ENCODE peak calls at places on chromosomes 3 and 15, in seven cellular contexts. S, R, D, C, A, P and L are unnamed samples.

GRCh38 chr3:123064506-123064905 is 2.3 kb upstream of the PDIA5 start:
- DNase-seq in R (peak; percentile 26), S (no peak), D (no peak), C (no peak), A (no peak), P (no peak), L (no peak)

GRCh38 chr15:23416349-23417276 is 30.4 kb downstream of the GOLGA6L2 start:
- DNase-seq in D (peak; percentile 54), A (no peak), P (peak; percentile 53), S (no peak), C (no peak), R (peak; percentile 83), L (no peak)

GRCh38 chr3:59006791-59007517 is 42.9 kb downstream of the CFAP20DC start:
- DNase-seq in R (no peak), S (peak; percentile 37), D (no peak), C (no peak), A (no peak), P (no peak), L (no peak)

GRCh38 chr3:98012974-98013373 is 22.1 kb downstream of the GABRR3 start:
- DNase-seq in D (no peak), R (no peak), A (no peak), P (no peak), S (no peak), C (no peak), L (no peak)

GRCh38 chr3:133038731-133039398 is 674 bp downstream of the TMEM108 start:
- DNase-seq in C (peak; percentile 21), D (peak; percentile 57), S (peak; percentile 16), R (peak; percentile 85), A (no peak), P (peak; percentile 62), L (peak; percentile 37)

GRCh38 chr15:101089579-101090459 is 162.0 kb downstream of the CHSY1 start:
- DNase-seq in P (no peak), R (no peak), S (no peak), C (no peak), D (no peak), A (no peak), L (peak; percentile 30)

GRCh38 chr3:32226875-32227500 is 11.5 kb upstream of the CMTM8 start:
- DNase-seq in S (no peak), P (no peak), A (no peak), R (no peak), C (no peak), D (no peak), L (no peak)

GRCh38 chr3:68988740-68989139 is 24.7 kb downstream of the EOGT start:
- DNase-seq in D (no peak), P (no peak), C (no peak), A (no peak), R (no peak), S (no peak), L (no peak)

GRCh38 chr15:84852212-84852611 is 32.2 kb upstream of the SLC28A1 start:
- DNase-seq in S (no peak), P (no peak), R (no peak), D (no peak), C (no peak), A (no peak), L (no peak)

GRCh38 chr15:73287019-73287418 is 81.7 kb downstream of the HCN4 start:
- DNase-seq in D (no peak), R (no peak), C (no peak), S (no peak), P (no peak), A (no peak), L (no peak)

GRCh38 chr3:110027446-110027845 is 690.1 kb upstream of the DPPA4 start:
- DNase-seq in D (no peak), A (no peak), C (no peak), R (no peak), S (no peak), P (peak; percentile 0), L (no peak)

GRCh38 chr15:52728899-52729298 is 49.7 kb upstream of the ATOSA start:
- DNase-seq in P (peak; percentile 5), D (no peak), A (no peak), S (no peak), C (no peak), R (no peak), L (no peak)

GRCh38 chr15:75049392-75049791 is 26.0 kb downstream of the PPCDC start:
- DNase-seq in P (peak; percentile 71), A (no peak), S (peak; percentile 86), D (peak; percentile 92), R (no peak), C (peak; percentile 68), L (peak; percentile 69)

GRCh38 chr3:33787328-33788009 is 11.0 kb upstream of the PDCD6IP start:
- DNase-seq in A (peak; percentile 66), D (peak; percentile 73), R (peak; percentile 89), C (peak; percentile 31), P (peak; percentile 64), S (peak; percentile 26), L (peak; percentile 41)

GRCh38 chr3:8020047-8020446 is 481.6 kb upstream of the LMCD1 start:
- DNase-seq in P (no peak), R (no peak), S (no peak), D (no peak), A (no peak), C (no peak), L (no peak)

GRCh38 chr15:25543156-25543555 is 104.3 kb upstream of the UBE3A start:
- DNase-seq in D (peak; percentile 90), C (no peak), A (no peak), S (no peak), R (no peak), P (peak; percentile 46), L (peak; percentile 46)

GRCh38 chr3:116253511-116253910 is 191.8 kb downstream of the LSAMP start:
- DNase-seq in R (no peak), P (no peak), S (no peak), A (no peak), C (no peak), D (no peak), L (no peak)

GRCh38 chr3:53571264-53571663 is 76.9 kb downstream of the CACNA1D start:
- DNase-seq in P (no peak), R (peak; percentile 0), S (no peak), A (no peak), D (no peak), C (no peak), L (peak; percentile 69)

DNA sequence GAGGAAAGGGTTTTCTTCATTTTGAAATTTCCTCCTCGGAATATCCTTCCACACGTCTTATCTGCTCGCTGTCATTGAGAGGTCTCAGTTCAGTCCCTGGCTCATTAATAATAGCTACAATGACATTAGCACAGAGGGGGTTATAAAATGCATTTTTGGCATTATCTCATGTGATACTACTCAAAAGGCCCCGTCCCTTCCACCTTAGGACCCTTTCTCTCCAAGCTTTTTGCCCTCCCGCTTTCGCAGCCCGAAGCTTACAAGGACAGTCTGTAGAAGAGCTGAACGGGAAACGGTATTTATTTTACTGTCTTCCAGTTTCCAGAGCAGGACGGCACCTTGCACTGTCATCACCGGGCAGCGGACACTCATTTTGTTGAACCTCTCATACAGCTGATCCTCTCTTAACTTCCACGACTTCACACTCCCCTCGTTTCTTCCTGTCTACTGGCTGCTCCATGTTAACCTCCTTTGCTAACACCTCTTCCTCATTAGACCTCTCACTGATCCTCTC is 5.6 kb upstream of the PLEKHO2 start:
- DNase-seq in C (no peak), R (no peak), A (no peak), D (peak; percentile 71), S (no peak), P (no peak), L (peak; percentile 21)
- TF ChIP-seq CTCF in C (no peak), R (peak; percentile 27), A (no peak), D (no peak), S (peak; percentile 11), P (no peak), L (peak; percentile 10)

GRCh38 chr3:12659316-12660015 is 4.5 kb downstream of the RAF1 start:
- DNase-seq in P (no peak), R (no peak), S (no peak), A (no peak), D (no peak), C (no peak), L (no peak)
- H3K4me1 ChIP-seq in P (peaks cover 3% of the 10 kb centered on the region), R (no peaks in the 10 kb centered on the region), S (peaks cover 95% of the 10 kb centered on the region), A (peaks cover 40% of the 10 kb centered on the region), D (no peaks in the 10 kb centered on the region), C (peaks cover 57% of the 10 kb centered on the region), L (peaks cover 29% of the 10 kb centered on the region)

GRCh38 chr15:35963316-35963715 is 417.4 kb upstream of the DPH6 start:
- DNase-seq in C (no peak), S (no peak), P (no peak), R (no peak), D (no peak), A (no peak), L (no peak)

DNA sequence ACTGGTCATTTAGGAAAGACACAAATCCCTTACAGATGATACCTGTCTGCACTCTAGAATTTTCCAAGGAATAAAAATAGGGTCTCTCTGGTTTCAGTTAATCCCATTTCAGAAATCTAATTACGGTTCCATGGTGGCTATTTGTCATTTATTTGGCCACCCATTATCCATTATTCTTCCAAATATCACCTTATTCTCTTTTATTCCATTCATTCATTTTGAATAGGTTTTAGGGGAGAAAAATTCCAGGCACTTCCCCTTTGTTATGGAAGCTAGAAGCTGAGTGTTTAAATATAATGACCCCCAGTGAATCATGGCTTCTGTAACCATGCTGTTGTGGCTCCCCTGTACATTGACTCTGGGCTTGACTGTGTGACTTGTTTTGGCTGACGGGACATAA is 420.8 kb upstream of the DPH6 start:
- DNase-seq in A (no peak), D (no peak), S (no peak), C (no peak), P (no peak), R (no peak), L (no peak)
- TF ChIP-seq CTCF in A (no peak), D (no peak), S (no peak), C (no peak), P (no peak), R (no peak), L (no peak)

GRCh38 chr3:101780661-101781060 is 1.6 kb downstream of the NXPE3 start:
- DNase-seq in R (no peak), D (no peak), A (no peak), S (no peak), P (peak; percentile 15), C (no peak), L (no peak)
- H3K4me1 ChIP-seq in R (no peaks in the 10 kb centered on the region), D (no peaks in the 10 kb centered on the region), A (peaks cover 44% of the 10 kb centered on the region), S (peaks cover 53% of the 10 kb centered on the region), P (peaks cover 22% of the 10 kb centered on the region), C (peaks cover 43% of the 10 kb centered on the region), L (peaks cover 6% of the 10 kb centered on the region)